ENCODE peak calls at places on chromosomes 5 and 9, in five cellular contexts. A is body of pancreas, O is HCT116, D is GM12891, P is transverse colon. N is an unnamed sample.

GRCh38 chr5:57956606-57957005 is 474.0 kb upstream of the ACTBL2 start:
- DNase-seq in O (no peak), A (no peak), P (no peak), D (no peak), N (no peak)

GRCh38 chr5:137629646-137630045 is 106.2 kb downstream of the KLHL3 start:
- DNase-seq in D (peak; percentile 52), A (no peak), O (peak; percentile 51), P (no peak), N (peak; percentile 70)

GRCh38 chr5:141875795-141876627 is 2.2 kb downstream of the PCDH1 start:
- DNase-seq in O (no peak), P (peak; percentile 86), A (peak; percentile 70), D (no peak), N (peak; percentile 92)

GRCh38 chr9:121359358-121360294 is 10.4 kb downstream of the STOM start:
- DNase-seq in P (no peak), A (no peak), D (no peak), O (no peak), N (peak; percentile 10)

GRCh38 chr5:38719916-38720315 is 125.9 kb upstream of the OSMR start:
- DNase-seq in P (no peak), A (no peak), D (no peak), O (no peak), N (no peak)

GRCh38 chr5:15694694-15695093 is 194.7 kb downstream of the FBXL7 start:
- DNase-seq in P (no peak), D (no peak), A (no peak), O (no peak), N (no peak)

GRCh38 chr9:27395484-27395921 is 98.6 kb upstream of the EQTN start:
- DNase-seq in P (no peak), O (no peak), D (no peak), A (no peak), N (no peak)

GRCh38 chr9:17134396-17134842 is 421 bp upstream of the CNTLN start:
- DNase-seq in O (no peak), A (no peak), D (no peak), P (no peak), N (no peak)

GRCh38 chr5:112642885-112643284 is 94.8 kb upstream of the APC start:
- DNase-seq in D (no peak), P (no peak), A (no peak), O (no peak), N (no peak)

DNA sequence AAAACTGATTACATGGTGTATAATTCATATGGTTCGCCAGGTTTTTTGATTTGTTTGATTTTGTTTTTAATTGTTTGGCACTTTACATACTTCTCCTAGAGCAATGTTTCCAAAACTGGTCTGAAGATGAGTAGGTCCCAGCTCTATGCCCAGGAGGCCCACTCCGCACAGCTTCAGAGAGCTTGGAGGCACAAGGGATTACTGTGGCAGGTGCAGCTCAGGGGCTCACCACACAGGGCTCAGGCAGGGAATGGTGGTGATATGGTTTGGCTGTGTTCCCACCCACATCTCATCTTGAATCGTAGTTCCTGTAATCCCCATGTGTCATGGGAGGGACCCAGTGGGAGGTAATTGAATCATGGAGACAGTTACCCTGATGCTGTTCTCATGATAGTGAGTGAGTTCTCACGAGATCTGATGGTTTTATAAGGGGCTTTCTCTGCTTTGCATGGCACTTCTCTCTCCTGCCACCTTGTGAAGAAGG is 296.6 kb downstream of the MED10 start:
- DNase-seq in P (no peak), A (no peak), D (no peak), O (no peak), N (no peak)
- TF ChIP-seq POLR2A in P (no peak), A (no peak), D (no peak), O (no peak), N (no peak)

GRCh38 chr5:74631088-74631960 is 9.2 kb downstream of the ENC1 start:
- DNase-seq in D (peak; percentile 43), O (no peak), P (no peak), A (no peak), N (peak; percentile 17)

GRCh38 chr5:74626386-74627222 is 13.9 kb downstream of the ENC1 start:
- DNase-seq in O (no peak), P (no peak), D (no peak), A (no peak), N (no peak)

GRCh38 chr5:74627511-74628120 is 12.9 kb downstream of the ENC1 start:
- DNase-seq in A (no peak), O (no peak), P (no peak), D (no peak), N (no peak)

GRCh38 chr5:74630387-74631087 is 10.0 kb downstream of the ENC1 start:
- DNase-seq in P (no peak), D (no peak), O (no peak), A (no peak), N (no peak)

GRCh38 chr5:74629326-74629725 is 11.2 kb downstream of the ENC1 start:
- DNase-seq in D (no peak), P (no peak), O (no peak), A (no peak), N (no peak)
- TF ChIP-seq POLR2A in D (no peak), P (no peak), O (no peak), A (no peak), N (no peak)

GRCh38 chr5:95858661-95859326 is 36.3 kb upstream of the GLRX start:
- DNase-seq in P (peak; percentile 89), O (peak; percentile 71), A (peak; percentile 86), D (peak; percentile 81), N (peak; percentile 91)
- TF ChIP-seq POLR2A in P (no peak), O (no peak), A (peak; percentile 42), D (no peak), N (no peak)

DNA sequence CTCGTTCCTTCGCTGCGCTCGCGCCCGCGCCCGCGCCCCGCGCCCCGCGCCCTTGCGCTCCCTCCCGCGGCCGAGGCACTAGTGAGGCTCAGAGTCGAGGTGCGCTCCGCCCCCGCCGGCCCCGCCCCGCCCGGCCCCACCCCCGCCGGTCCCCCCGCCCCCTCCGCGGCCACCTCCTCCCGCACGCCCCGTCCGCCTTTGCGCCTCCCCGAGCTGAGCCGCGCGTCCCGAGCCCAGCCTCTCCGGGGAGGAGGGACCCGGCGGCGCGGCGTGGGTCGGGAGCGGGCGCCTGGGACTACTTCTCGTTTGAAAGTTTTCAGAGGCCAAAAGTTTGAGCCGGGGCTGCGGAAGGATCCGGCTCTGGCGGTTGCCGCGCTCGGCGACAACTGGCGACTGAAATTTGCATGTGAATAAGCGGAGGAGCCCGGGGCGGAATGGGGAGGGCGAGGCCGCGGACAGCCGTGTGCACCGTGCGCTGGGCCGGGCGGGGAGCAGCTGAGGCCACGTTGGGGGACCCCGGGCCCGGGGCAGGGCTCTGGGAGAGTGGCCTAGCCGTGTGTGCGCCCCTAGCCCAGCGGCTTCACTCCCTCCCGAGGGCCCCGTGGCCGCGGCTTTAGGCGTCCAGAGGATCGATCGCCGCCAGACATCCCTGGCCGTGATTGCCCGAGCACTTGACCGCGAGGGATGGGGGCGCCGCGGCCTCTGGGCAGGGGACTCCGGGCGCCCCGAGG is at the start of gene NOTCH1:
- DNase-seq in A (peak; percentile 94), O (peak; percentile 87), P (peak; percentile 94), D (peak; percentile 95), N (peak; percentile 73)
- TF ChIP-seq POLR2A in A (peak; percentile 74), O (no peak), P (peak; percentile 84), D (peak; percentile 30), N (no peak)

GRCh38 chr9:132079391-132080071 is at the start of gene MED27:
- DNase-seq in O (peak; percentile 81), P (peak; percentile 94), A (peak; percentile 90), D (peak; percentile 78), N (peak; percentile 93)
- TF ChIP-seq POLR2A in O (no peak), P (peak; percentile 30), A (peak; percentile 65), D (peak; percentile 63), N (peak; percentile 63)

DNA sequence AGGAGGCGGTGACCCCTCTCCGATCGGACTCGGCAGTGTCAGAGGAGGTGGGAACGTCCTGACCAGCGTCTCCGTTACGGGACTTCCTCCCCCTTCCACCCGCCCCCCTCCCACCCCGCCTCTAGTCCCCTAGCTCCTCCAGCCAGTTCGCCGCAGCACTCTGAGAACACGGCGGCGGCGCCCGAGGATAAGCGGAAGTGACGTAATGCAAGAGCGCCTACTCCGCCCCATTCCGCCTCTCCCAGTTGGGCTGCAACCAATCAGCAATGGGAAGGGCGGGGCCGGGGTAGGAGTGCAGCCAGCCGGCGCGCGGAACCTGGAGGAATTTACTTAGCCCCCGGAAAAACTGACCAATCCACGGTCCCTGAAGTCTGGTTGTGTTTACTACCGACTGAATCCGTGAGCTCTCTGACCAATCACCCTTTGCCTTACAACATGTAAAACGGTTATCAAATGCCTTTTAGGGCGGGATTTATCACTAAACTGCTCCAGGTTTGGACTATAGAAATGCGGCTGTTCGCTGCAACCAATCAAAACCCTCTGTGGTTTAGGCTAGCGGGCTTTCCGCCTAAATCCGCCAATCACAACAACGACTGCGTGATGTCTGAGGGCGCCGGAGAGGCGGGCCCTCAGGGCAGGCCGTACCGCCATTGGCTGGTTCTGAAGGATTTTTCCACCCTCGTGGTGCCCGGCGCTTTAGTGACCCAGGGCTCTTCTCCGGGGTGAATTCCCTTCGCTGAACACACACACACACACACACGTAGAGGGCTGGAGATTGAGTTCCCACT is at the start of gene ZBTB5:
- DNase-seq in P (peak; percentile 99), A (peak; percentile 98), D (peak; percentile 90), O (peak; percentile 99), N (peak; percentile 100)
- TF ChIP-seq POLR2A in P (no peak), A (peak; percentile 91), D (peak; percentile 74), O (no peak), N (peak; percentile 72)

GRCh38 chr9:130030821-130031481 is 12.0 kb downstream of the FNBP1 start:
- DNase-seq in P (no peak), O (no peak), D (no peak), A (no peak), N (no peak)
- TF ChIP-seq POLR2A in P (no peak), O (no peak), D (peak; percentile 93), A (no peak), N (no peak)